ENCODE peak calls at places on chromosomes 13 and 19, in six cellular contexts. B, S, W, N, F and E are unnamed samples.

GRCh38 chr19:53130506-53130905 is 2.2 kb downstream of the ZNF415 start:
- DNase-seq in F (no peak), B (no peak), W (no peak), N (no peak), S (no peak), E (no peak)

GRCh38 chr19:3150739-3151329 is 15.0 kb downstream of the GNA15 start:
- DNase-seq in F (no peak), B (no peak), N (no peak), S (no peak), W (no peak), E (no peak)

GRCh38 chr19:39677931-39678889 is 22.5 kb downstream of the LGALS16 start:
- DNase-seq in N (no peak), S (no peak), F (no peak), B (peak; percentile 39), W (no peak), E (no peak)

GRCh38 chr19:35977446-35978222 is 17.4 kb upstream of the SDHAF1 start:
- DNase-seq in W (no peak), B (no peak), N (no peak), F (no peak), S (no peak), E (peak; percentile 61)

GRCh38 chr19:33379151-33379829 is 5.8 kb downstream of the CEBPG start:
- DNase-seq in N (peak; percentile 69), W (no peak), F (no peak), B (no peak), S (no peak), E (no peak)

GRCh38 chr13:18936104-18936503 is 245.5 kb downstream of the TUBA3C start:
- DNase-seq in W (no peak), F (no peak), N (no peak), B (no peak), S (no peak), E (no peak)

GRCh38 chr13:91369432-91369831 is 21.9 kb downstream of the MIR17HG start:
- DNase-seq in S (no peak), B (peak; percentile 28), N (no peak), W (peak; percentile 15), F (no peak), E (no peak)

GRCh38 chr13:113428469-113428865 is 24.8 kb downstream of the ADPRHL1 start:
- DNase-seq in S (peak; percentile 17), F (no peak), B (no peak), W (no peak), N (no peak), E (no peak)

GRCh38 chr19:2511570-2511969 is 35.6 kb downstream of the GADD45B start:
- DNase-seq in S (no peak), B (no peak), N (no peak), F (no peak), W (no peak), E (no peak)

GRCh38 chr19:18558202-18558555 is 509 bp downstream of the KXD1 start:
- DNase-seq in S (peak; percentile 21), N (no peak), W (no peak), B (no peak), F (no peak), E (no peak)

GRCh38 chr19:36514012-36514612 is 14.0 kb downstream of the ZNF260 start:
- DNase-seq in N (no peak), S (no peak), W (no peak), B (no peak), F (no peak), E (no peak)

GRCh38 chr19:49744946-49745381 is 18.1 kb downstream of the TSKS start:
- DNase-seq in S (no peak), N (no peak), W (no peak), B (no peak), F (no peak), E (no peak)